ENCODE peak calls at places on chromosomes 4 and X, in nine cellular contexts. X is activated T-cell treated with anti-CD3 and anti-CD28 coated beads for 24 hours; L is GM03348; O is activated CD4-positive, alpha-beta T cell treated with anti-CD3 and anti-CD28 coated beads for 24 hours; F is cerebellum; R is posterior vena cava; Z is substantia nigra; G is hypothalamus; N is kidney tubule cell. V is an unnamed sample.

GRCh38 chrX:1542994-1543725 is 6.2 kb upstream of the P2RY8 start:
- DNase-seq in O (no peak), G (no peak), L (no peak), F (no peak), Z (no peak), X (no peak), R (peak), N (no peak), V (no peak)

GRCh38 chrX:133335027-133335426 is 80.3 kb downstream of the GPC4 start:
- DNase-seq in X (no peak), N (peak), G (no peak), O (no peak), R (no peak), Z (peak), F (peak), L (peak), V (peak)

GRCh38 chr4:154314248-154314647 is 177.4 kb downstream of the DCHS2 start:
- DNase-seq in X (no peak), Z (no peak), O (no peak), N (peak), F (no peak), G (no peak), L (peak), R (no peak), V (no peak)

GRCh38 chr4:118911162-118911791 is 22.6 kb downstream of the SYNPO2 start:
- DNase-seq in O (no peak), R (no peak), F (no peak), L (peak), Z (no peak), G (no peak), N (no peak), X (no peak), V (no peak)

GRCh38 chr4:83305187-83305586 is 20.6 kb upstream of the COQ2 start:
- DNase-seq in G (no peak), O (no peak), N (no peak), F (no peak), L (no peak), R (no peak), X (no peak), Z (no peak), V (no peak)

GRCh38 chr4:141518222-141518621 is 118.2 kb upstream of the IL15 start:
- DNase-seq in Z (no peak), O (no peak), R (no peak), L (no peak), F (no peak), G (no peak), X (no peak), N (no peak), V (no peak)

GRCh38 chr4:41204400-41204978 is 9.9 kb downstream of the APBB2 start:
- DNase-seq in O (no peak), N (peak), G (no peak), X (no peak), Z (no peak), F (no peak), R (peak), L (peak), V (no peak)

GRCh38 chr4:176833416-176833815 is 40.7 kb upstream of the VEGFC start:
- DNase-seq in R (no peak), G (no peak), O (no peak), Z (no peak), L (no peak), X (no peak), N (no peak), F (no peak), V (no peak)

GRCh38 chr4:865572-865971 is 39.6 kb upstream of the CPLX1 start:
- DNase-seq in O (no peak), N (no peak), R (no peak), Z (no peak), L (no peak), X (no peak), G (no peak), F (no peak), V (no peak)

GRCh38 chr4:108794136-108794535 is 31.3 kb upstream of the ETNPPL start:
- DNase-seq in X (no peak), L (peak), R (no peak), O (no peak), N (peak), F (no peak), Z (no peak), G (no peak), V (no peak)

GRCh38 chr4:103424853-103425252 is 226.7 kb upstream of the CENPE start:
- DNase-seq in R (no peak), L (no peak), Z (no peak), O (no peak), N (no peak), X (no peak), F (no peak), G (no peak), V (peak)

GRCh38 chr4:81604683-81605082 is 133.0 kb upstream of the RASGEF1B start:
- DNase-seq in Z (no peak), X (no peak), L (no peak), G (no peak), F (no peak), O (no peak), N (no peak), R (no peak), V (no peak)

GRCh38 chr4:72205831-72206230 is 174.0 kb downstream of the NPFFR2 start:
- DNase-seq in G (no peak), Z (no peak), X (no peak), O (no peak), R (no peak), L (no peak), N (peak), F (no peak), V (no peak)

GRCh38 chr4:25865586-25865985 is 2.8 kb upstream of the SEL1L3 start:
- DNase-seq in N (peak), R (no peak), G (no peak), L (no peak), F (no peak), X (no peak), Z (no peak), O (no peak), V (peak)

GRCh38 chr4:69727412-69727811 is 33.0 kb downstream of the SULT1B1 start:
- DNase-seq in X (no peak), G (no peak), Z (no peak), L (no peak), F (no peak), O (no peak), R (no peak), N (no peak), V (no peak)

GRCh38 chrX:64739792-64740378 is 236.4 kb downstream of the ZC4H2 start:
- DNase-seq in O (no peak), F (no peak), R (no peak), G (no peak), N (no peak), X (no peak), Z (no peak), L (no peak), V (no peak)

GRCh38 chr4:13992975-13993495 is 365.5 kb upstream of the BOD1L1 start:
- DNase-seq in O (no peak), F (no peak), X (no peak), L (no peak), G (no peak), Z (no peak), N (peak), R (no peak), V (no peak)

GRCh38 chr4:7938513-7939376 is 916 bp downstream of the AFAP1 start:
- DNase-seq in R (peak), O (no peak), F (no peak), G (no peak), N (peak), L (peak), Z (no peak), X (no peak), V (no peak)

GRCh38 chr4:102503301-102503746 is 2.2 kb downstream of the NFKB1 start:
- DNase-seq in L (no peak), X (no peak), R (no peak), G (no peak), F (peak), Z (no peak), N (no peak), O (no peak), V (peak)

GRCh38 chrX:140091276-140091886 is 126.1 kb upstream of the CXorf66 start:
- DNase-seq in N (peak), L (peak), F (peak), R (no peak), Z (no peak), G (no peak), O (peak), X (no peak), V (no peak)

GRCh38 chr4:169027663-169028062 is 17.6 kb upstream of the CBR4 start:
- DNase-seq in Z (no peak), X (no peak), N (no peak), G (no peak), R (no peak), L (no peak), O (no peak), F (no peak), V (no peak)

GRCh38 chr4:84151574-84151973 is 347.5 kb downstream of the NKX6-1 start:
- DNase-seq in Z (no peak), N (no peak), R (no peak), F (no peak), O (no peak), L (no peak), G (no peak), X (no peak), V (no peak)

GRCh38 chrX:132564026-132564425 is 75.2 kb upstream of the MBNL3 start:
- DNase-seq in X (no peak), F (no peak), N (peak), Z (no peak), O (no peak), R (no peak), G (no peak), L (no peak), V (no peak)

GRCh38 chrX:64202808-64203320 is 2.6 kb downstream of the AMER1 start:
- DNase-seq in O (no peak), X (no peak), R (no peak), F (no peak), N (peak), L (peak), G (no peak), Z (no peak), V (no peak)

GRCh38 chr4:81039351-81040174 is 9.1 kb downstream of the BMP3 start:
- DNase-seq in X (no peak), Z (no peak), F (no peak), L (no peak), G (no peak), R (no peak), O (no peak), N (peak), V (no peak)

GRCh38 chrX:38095971-38096529 is 89.7 kb downstream of the SYTL5 start:
- DNase-seq in X (no peak), N (peak), O (no peak), Z (no peak), G (no peak), R (no peak), F (no peak), L (no peak), V (no peak)

V was measured in NCI-H345.